ENCODE peak calls at places on chromosomes 4 and X, in four cellular contexts. One of them, this sample, is unnamed.

GRCh38 chrX:13732246-13733067 is 2.0 kb downstream of the TRAPPC2 start:
- DNase-seq in SK-N-SH: no peak
- DNase-seq in keratinocyte: no peak
- DNase-seq in suprapubic skin: no peak
- DNase-seq in this sample: no peak

GRCh38 chr4:155972098-155972497 is 18.4 kb upstream of the CTSO start:
- DNase-seq in SK-N-SH: no peak
- DNase-seq in keratinocyte: no peak
- DNase-seq in suprapubic skin: no peak
- DNase-seq in this sample: peak; percentile 57

GRCh38 chr4:128633067-128633466 is 176.4 kb upstream of the JADE1 start:
- DNase-seq in SK-N-SH: no peak
- DNase-seq in keratinocyte: no peak
- DNase-seq in suprapubic skin: no peak
- DNase-seq in this sample: no peak

GRCh38 chr4:133921280-133922195 is 280.1 kb downstream of the PABPC4L start:
- DNase-seq in SK-N-SH: no peak
- DNase-seq in keratinocyte: no peak
- DNase-seq in suprapubic skin: no peak
- DNase-seq in this sample: peak; percentile 6

GRCh38 chr4:37976991-37977470 is 16.8 kb downstream of the PTTG2 start:
- DNase-seq in SK-N-SH: peak; percentile 93
- DNase-seq in keratinocyte: no peak
- DNase-seq in suprapubic skin: peak; percentile 87
- DNase-seq in this sample: peak; percentile 83

GRCh38 chr4:67909910-67910905 is 26.4 kb upstream of the TMPRSS11D start:
- DNase-seq in SK-N-SH: no peak
- DNase-seq in keratinocyte: no peak
- DNase-seq in suprapubic skin: no peak
- DNase-seq in this sample: peak; percentile 46

GRCh38 chrX:139881572-139881971 is 51.3 kb downstream of the ATP11C start:
- DNase-seq in SK-N-SH: no peak
- DNase-seq in keratinocyte: no peak
- DNase-seq in suprapubic skin: no peak
- DNase-seq in this sample: peak; percentile 85

GRCh38 chr4:107866726-107867125 is 42.0 kb downstream of the SGMS2 start:
- DNase-seq in SK-N-SH: no peak
- DNase-seq in keratinocyte: no peak
- DNase-seq in suprapubic skin: no peak
- DNase-seq in this sample: peak; percentile 34

GRCh38 chr4:4338632-4339031 is 48.3 kb upstream of the NSG1 start:
- DNase-seq in SK-N-SH: no peak
- DNase-seq in keratinocyte: no peak
- DNase-seq in suprapubic skin: no peak
- DNase-seq in this sample: peak; percentile 39

GRCh38 chr4:140211693-140212092 is 57.7 kb upstream of the MAML3 start:
- DNase-seq in SK-N-SH: no peak
- DNase-seq in keratinocyte: no peak
- DNase-seq in suprapubic skin: no peak
- DNase-seq in this sample: no peak

GRCh38 chr4:10055871-10056270 is 34.6 kb upstream of the SLC2A9 start:
- DNase-seq in SK-N-SH: no peak
- DNase-seq in keratinocyte: no peak
- DNase-seq in suprapubic skin: no peak
- DNase-seq in this sample: no peak

GRCh38 chr4:76690091-76690905 is 207.6 kb downstream of the SOWAHB start:
- DNase-seq in SK-N-SH: peak; percentile 84
- DNase-seq in keratinocyte: no peak
- DNase-seq in suprapubic skin: no peak
- DNase-seq in this sample: no peak

GRCh38 chr4:766152-766515 is 59.8 kb downstream of the CPLX1 start:
- DNase-seq in SK-N-SH: no peak
- DNase-seq in keratinocyte: no peak
- DNase-seq in suprapubic skin: no peak
- DNase-seq in this sample: peak; percentile 33

GRCh38 chrX:46381630-46382029 is 163.6 kb downstream of the ZNF674 start:
- DNase-seq in SK-N-SH: no peak
- DNase-seq in keratinocyte: no peak
- DNase-seq in suprapubic skin: no peak
- DNase-seq in this sample: peak; percentile 32

GRCh38 chr4:138310991-138311390 is 68.8 kb upstream of the SLC7A11 start:
- DNase-seq in SK-N-SH: no peak
- DNase-seq in keratinocyte: no peak
- DNase-seq in suprapubic skin: no peak
- DNase-seq in this sample: peak; percentile 48

GRCh38 chr4:139154952-139155557 is 22.0 kb downstream of the ELF2 start:
- DNase-seq in SK-N-SH: no peak
- DNase-seq in keratinocyte: no peak
- DNase-seq in suprapubic skin: no peak
- DNase-seq in this sample: no peak

GRCh38 chrX:30735839-30736238 is 82.6 kb downstream of the GK start:
- DNase-seq in SK-N-SH: peak; percentile 45
- DNase-seq in keratinocyte: peak; percentile 4
- DNase-seq in suprapubic skin: no peak
- DNase-seq in this sample: peak; percentile 79

GRCh38 chrX:37594755-37595382 is 23.4 kb downstream of the LANCL3 start:
- DNase-seq in SK-N-SH: no peak
- DNase-seq in keratinocyte: no peak
- DNase-seq in suprapubic skin: no peak
- DNase-seq in this sample: no peak

GRCh38 chr4:70761276-70761816 is 39.6 kb downstream of the RUFY3 start:
- DNase-seq in SK-N-SH: no peak
- DNase-seq in keratinocyte: no peak
- DNase-seq in suprapubic skin: no peak
- DNase-seq in this sample: no peak

GRCh38 chr4:34108456-34108855 is 2135.9 kb downstream of the ARAP2 start:
- DNase-seq in SK-N-SH: no peak
- DNase-seq in keratinocyte: no peak
- DNase-seq in suprapubic skin: no peak
- DNase-seq in this sample: no peak

GRCh38 chr4:89356086-89356485 is 48.5 kb upstream of the GPRIN3 start:
- DNase-seq in SK-N-SH: no peak
- DNase-seq in keratinocyte: no peak
- DNase-seq in suprapubic skin: no peak
- DNase-seq in this sample: no peak

GRCh38 chr4:126242679-126243390 is 928.1 kb downstream of the FAT4 start:
- DNase-seq in SK-N-SH: no peak
- DNase-seq in keratinocyte: no peak
- DNase-seq in suprapubic skin: no peak
- DNase-seq in this sample: peak; percentile 43

GRCh38 chrX:34880656-34881055 is 61.9 kb upstream of the FAM47B start:
- DNase-seq in SK-N-SH: no peak
- DNase-seq in keratinocyte: peak; percentile 54
- DNase-seq in suprapubic skin: no peak
- DNase-seq in this sample: peak; percentile 37

GRCh38 chrX:47483310-47484268 is 567 bp upstream of the ZNF41 start:
- DNase-seq in SK-N-SH: peak; percentile 49
- DNase-seq in keratinocyte: no peak
- DNase-seq in suprapubic skin: no peak
- DNase-seq in this sample: peak; percentile 43

GRCh38 chr4:2259541-2260267 is 2.2 kb downstream of the MXD4 start:
- DNase-seq in SK-N-SH: no peak
- DNase-seq in keratinocyte: no peak
- DNase-seq in suprapubic skin: peak; percentile 76
- DNase-seq in this sample: no peak

GRCh38 chrX:115177941-115178340 is 11.3 kb upstream of the RBMXL3 start:
- DNase-seq in SK-N-SH: no peak
- DNase-seq in keratinocyte: no peak
- DNase-seq in suprapubic skin: no peak
- DNase-seq in this sample: no peak

GRCh38 chr4:116952530-116953108 is 132.8 kb downstream of the TRAM1L1 start:
- DNase-seq in SK-N-SH: no peak
- DNase-seq in keratinocyte: no peak
- DNase-seq in suprapubic skin: no peak
- DNase-seq in this sample: no peak

GRCh38 chr4:82753725-82754410 is 44.7 kb downstream of the SCD5 start:
- DNase-seq in SK-N-SH: no peak
- DNase-seq in keratinocyte: no peak
- DNase-seq in suprapubic skin: no peak
- DNase-seq in this sample: no peak

GRCh38 chr4:20393486-20394100 is 141.9 kb downstream of the SLIT2 start:
- DNase-seq in SK-N-SH: no peak
- DNase-seq in keratinocyte: no peak
- DNase-seq in suprapubic skin: no peak
- DNase-seq in this sample: no peak

GRCh38 chr4:140234697-140235060 is 80.7 kb upstream of the MAML3 start:
- DNase-seq in SK-N-SH: no peak
- DNase-seq in keratinocyte: no peak
- DNase-seq in suprapubic skin: no peak
- DNase-seq in this sample: no peak

GRCh38 chr4:128516568-128516967 is 229.0 kb upstream of the PGRMC2 start:
- DNase-seq in SK-N-SH: no peak
- DNase-seq in keratinocyte: no peak
- DNase-seq in suprapubic skin: no peak
- DNase-seq in this sample: peak; percentile 60

GRCh38 chr4:14644568-14645282 is 357.6 kb upstream of the CPEB2 start:
- DNase-seq in SK-N-SH: no peak
- DNase-seq in keratinocyte: no peak
- DNase-seq in suprapubic skin: no peak
- DNase-seq in this sample: no peak

GRCh38 chrX:118216488-118216887 is 99.9 kb upstream of the KLHL13 start:
- DNase-seq in SK-N-SH: no peak
- DNase-seq in keratinocyte: no peak
- DNase-seq in suprapubic skin: no peak
- DNase-seq in this sample: peak; percentile 2

DNA sequence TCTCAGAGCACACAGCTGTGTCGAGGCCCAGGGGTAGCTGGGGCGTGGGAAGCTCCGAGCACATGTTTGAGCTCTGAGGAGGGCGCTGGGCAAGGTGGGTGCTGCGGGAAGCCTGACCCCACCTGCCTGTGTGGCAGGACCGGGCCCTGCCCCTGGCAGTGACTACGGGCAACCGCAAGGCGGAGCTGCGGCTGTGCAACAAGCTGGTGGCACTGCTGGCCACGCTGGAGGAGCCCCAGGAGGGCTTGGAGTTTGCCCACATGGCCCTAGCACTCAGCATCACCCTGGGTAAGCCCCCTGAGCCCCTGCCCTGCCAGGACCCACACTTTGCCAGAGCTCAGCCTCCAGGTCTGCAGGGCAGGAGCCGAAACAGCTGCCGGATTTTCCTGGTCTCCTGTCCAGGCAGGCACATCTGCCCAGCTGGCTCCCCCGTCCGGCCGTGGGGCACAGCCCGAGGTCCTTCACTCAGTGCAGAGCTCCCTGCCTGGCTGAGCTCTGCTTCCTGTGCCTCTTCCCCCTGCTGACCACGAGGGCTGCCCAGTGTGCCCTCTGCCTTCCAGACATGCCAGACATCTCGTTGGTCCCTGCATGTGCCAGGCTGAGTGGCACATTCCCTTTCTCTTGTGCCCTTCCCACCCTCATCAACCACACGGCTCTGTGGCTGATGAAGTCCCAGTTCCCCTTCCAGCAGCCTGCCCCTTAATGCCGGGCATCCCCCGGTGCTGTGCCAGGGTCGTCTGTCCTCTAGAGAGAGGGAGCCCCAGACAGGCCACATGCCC is 33.2 kb upstream of the HTRA3 start:
- DNase-seq in SK-N-SH: peak; percentile 69
- DNase-seq in keratinocyte: no peak
- DNase-seq in suprapubic skin: no peak
- DNase-seq in this sample: no peak
- H3K36me3 ChIP-seq in SK-N-SH: no peaks in the 10 kb centered on the region
- H3K36me3 ChIP-seq in keratinocyte: peaks cover 42% of the 10 kb centered on the region
- H3K36me3 ChIP-seq in suprapubic skin: peaks cover 27% of the 10 kb centered on the region
- H3K36me3 ChIP-seq in this sample: no peaks in the 10 kb centered on the region

DNA sequence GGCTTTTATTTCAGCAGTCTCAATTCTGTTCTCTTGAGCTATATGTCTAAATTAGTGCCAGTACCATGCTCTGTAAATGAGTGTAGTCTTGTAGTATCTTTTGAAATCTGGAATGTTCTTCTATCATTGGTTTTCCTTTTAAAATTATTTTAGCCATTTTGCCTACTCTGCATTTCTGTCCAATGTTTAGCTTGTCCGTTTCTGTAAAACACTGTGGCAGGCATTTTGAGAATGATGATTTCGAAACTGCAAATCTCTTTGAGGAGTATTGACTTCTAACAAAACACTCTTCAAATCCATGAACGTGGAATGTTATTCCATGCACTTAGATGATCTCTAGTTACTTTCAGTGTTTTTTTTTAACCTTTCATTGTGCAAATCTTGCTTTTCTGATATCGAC is 28.3 kb upstream of the PPP4R3C start:
- DNase-seq in SK-N-SH: no peak
- DNase-seq in keratinocyte: no peak
- DNase-seq in suprapubic skin: no peak
- DNase-seq in this sample: no peak
- H3K4me3 ChIP-seq in SK-N-SH: no peak overlapping the region
- H3K4me3 ChIP-seq in keratinocyte: no peak overlapping the region
- H3K4me3 ChIP-seq in suprapubic skin: no peak overlapping the region
- H3K4me3 ChIP-seq in this sample: no peak overlapping the region

GRCh38 chrX:96615448-96615847 is 69.2 kb upstream of the DIAPH2 start:
- DNase-seq in SK-N-SH: no peak
- DNase-seq in keratinocyte: no peak
- DNase-seq in suprapubic skin: no peak
- DNase-seq in this sample: peak; percentile 0

DNA sequence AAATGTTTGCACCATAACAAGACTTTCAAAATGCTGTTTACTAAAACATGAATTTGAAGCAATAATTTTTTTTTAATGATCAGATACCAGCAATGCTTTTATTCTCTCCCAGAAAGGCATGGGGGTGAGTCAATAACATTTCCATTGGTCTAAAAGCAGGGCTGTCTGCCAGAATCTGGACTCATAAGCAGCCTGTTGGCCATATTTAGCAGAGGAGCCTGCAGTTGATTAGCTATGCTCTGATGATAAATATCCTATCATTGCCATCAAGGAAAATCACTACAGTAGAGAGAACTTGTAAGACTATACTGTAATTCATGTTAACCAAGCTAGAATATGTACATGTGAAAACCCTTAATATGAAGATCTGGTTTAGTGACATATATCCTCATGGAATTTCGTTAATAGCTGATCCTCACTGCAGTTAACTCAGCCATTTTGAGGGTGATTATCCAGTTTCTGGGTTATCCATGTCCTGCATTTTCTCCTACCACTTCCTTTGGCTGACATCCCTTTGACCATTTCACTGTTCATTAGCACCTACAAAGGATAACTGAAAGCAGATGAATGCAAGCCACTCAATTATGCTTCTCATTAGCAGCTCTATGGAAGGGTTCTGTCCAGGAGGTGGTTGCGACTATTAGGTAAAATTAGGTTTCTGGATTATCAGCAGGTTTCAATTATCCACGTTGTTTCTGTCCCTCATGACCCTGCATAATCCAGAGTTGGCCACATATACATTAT is 72.9 kb upstream of the DIAPH2 start:
- DNase-seq in SK-N-SH: peak; percentile 58
- DNase-seq in keratinocyte: no peak
- DNase-seq in suprapubic skin: no peak
- DNase-seq in this sample: peak; percentile 5
- H3K36me3 ChIP-seq in SK-N-SH: no peaks in the 10 kb centered on the region
- H3K36me3 ChIP-seq in keratinocyte: no peaks in the 10 kb centered on the region
- H3K36me3 ChIP-seq in suprapubic skin: no peaks in the 10 kb centered on the region
- H3K36me3 ChIP-seq in this sample: no peaks in the 10 kb centered on the region

DNA sequence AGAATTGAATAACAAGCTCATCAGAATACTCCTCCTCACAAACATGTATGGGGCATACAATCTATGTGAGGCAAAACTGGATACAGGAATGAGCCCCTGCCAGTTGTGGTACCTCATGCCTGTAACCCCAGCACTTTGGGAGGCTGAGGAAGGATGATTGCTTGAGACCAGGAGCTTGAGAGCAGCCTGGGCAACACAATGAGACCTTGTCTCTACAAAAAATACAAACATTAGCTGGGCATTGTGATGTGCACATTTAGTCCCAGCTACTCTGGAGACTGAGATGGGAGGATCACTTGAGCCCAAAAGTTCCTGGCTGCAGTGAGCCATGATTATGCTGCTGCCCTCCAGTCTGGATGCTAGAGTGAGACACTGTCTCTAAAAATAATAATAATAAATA is 611.0 kb downstream of the NLGN4X start:
- DNase-seq in SK-N-SH: no peak
- DNase-seq in keratinocyte: no peak
- DNase-seq in suprapubic skin: no peak
- DNase-seq in this sample: no peak
- H3K4me3 ChIP-seq in SK-N-SH: no peak overlapping the region
- H3K4me3 ChIP-seq in keratinocyte: no peak overlapping the region
- H3K4me3 ChIP-seq in suprapubic skin: no peak overlapping the region
- H3K4me3 ChIP-seq in this sample: no peak overlapping the region

This sample was measured in cardiac muscle cell.